ENCODE peak calls at places on chromosomes 5 and 9, in five cellular contexts. M is cardiac fibroblast; K is progenitor cell of endocrine pancreas; P is HCT116; X is CD8-positive, alpha-beta T cell. L is an unnamed sample.

GRCh38 chr5:124661317-124662141 is 84.9 kb downstream of the ZNF608 start:
- DNase-seq in M (peak), K (no peak), P (peak), X (no peak), L (peak)

GRCh38 chr5:111120911-111121310 is 28.8 kb downstream of the WDR36 start:
- DNase-seq in M (no peak), K (no peak), P (no peak), X (no peak), L (no peak)

GRCh38 chr9:121434946-121435345 is 64.7 kb downstream of the GGTA1 start:
- DNase-seq in M (peak), K (no peak), P (no peak), X (no peak), L (no peak)

GRCh38 chr9:131584858-131585257 is 39.5 kb downstream of the PRRT1B start:
- DNase-seq in M (no peak), K (no peak), P (no peak), X (no peak), L (no peak)

GRCh38 chr5:1515921-1516571 is 7.7 kb downstream of the LPCAT1 start:
- DNase-seq in M (peak), K (peak), P (peak), X (peak), L (peak)

GRCh38 chr5:31412324-31412723 is 119.6 kb downstream of the DROSHA start:
- DNase-seq in M (peak), K (no peak), P (no peak), X (no peak), L (no peak)

GRCh38 chr5:104189909-104190308 is 627.3 kb upstream of the NUDT12 start:
- DNase-seq in M (peak), K (no peak), P (no peak), X (no peak), L (no peak)

GRCh38 chr5:31237159-31237558 is 43.7 kb downstream of the CDH6 start:
- DNase-seq in M (peak), K (no peak), P (no peak), X (no peak), L (peak)

GRCh38 chr9:136671646-136672430 is 9.1 kb downstream of the EGFL7 start:
- DNase-seq in M (peak), K (peak), P (no peak), X (peak), L (peak)

GRCh38 chr5:138748630-138749081 is 4.6 kb upstream of the CTNNA1 start:
- DNase-seq in M (peak), K (no peak), P (no peak), X (no peak), L (peak)

GRCh38 chr5:6831678-6832077 is 118.4 kb downstream of the TENT4A start:
- DNase-seq in M (no peak), K (no peak), P (no peak), X (no peak), L (no peak)
- TF ChIP-seq CTCF in M (no peak), K (peak), P (no peak), X (no peak), L (no peak)

DNA sequence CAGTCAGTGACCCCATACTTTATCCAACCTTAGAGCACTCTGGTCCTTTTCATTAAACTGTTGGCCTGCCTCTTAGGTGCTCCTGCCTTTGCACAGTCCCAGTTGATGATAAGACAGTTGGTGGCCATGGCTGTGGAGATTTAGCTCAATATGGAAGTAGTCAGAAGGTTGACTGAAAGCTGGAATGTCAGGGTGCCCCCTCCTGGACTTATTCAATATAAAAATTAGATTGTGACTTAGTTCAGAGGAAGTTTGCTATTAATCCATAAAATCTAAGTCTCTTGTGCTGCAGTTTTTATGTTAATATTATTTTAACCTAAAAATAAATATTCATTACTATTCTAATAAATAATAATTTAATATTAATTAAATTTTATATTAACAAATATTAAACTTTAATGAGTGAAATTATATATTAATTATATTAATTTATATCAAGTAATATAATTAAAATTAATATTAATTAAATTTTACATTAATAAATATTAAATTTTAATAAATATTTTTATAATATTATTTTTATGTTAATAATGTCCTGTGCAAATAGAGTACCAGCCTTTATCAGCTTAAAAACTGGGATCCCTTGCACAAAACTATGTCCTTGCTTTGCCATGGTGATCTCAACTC is 77.7 kb upstream of the ADAMTSL1 start:
- DNase-seq in M (peak), K (no peak), P (no peak), X (no peak), L (peak)
- TF ChIP-seq CTCF in M (peak), K (peak), P (peak), X (no peak), L (no peak)

GRCh38 chr5:77972545-77973252 is 196.6 kb upstream of the TBCA start:
- DNase-seq in M (no peak), K (peak), P (no peak), X (no peak), L (peak)
- TF ChIP-seq CTCF in M (no peak), K (peak), P (no peak), X (no peak), L (peak)

GRCh38 chr5:96902876-96903275 is 26.6 kb downstream of the ERAP2 start:
- DNase-seq in M (no peak), K (no peak), P (no peak), X (no peak), L (no peak)

GRCh38 chr5:96903300-96903699 is 27.0 kb downstream of the ERAP2 start:
- DNase-seq in M (peak), K (no peak), P (no peak), X (no peak), L (no peak)

GRCh38 chr5:96901841-96902240 is 25.5 kb downstream of the ERAP2 start:
- DNase-seq in M (no peak), K (no peak), P (no peak), X (no peak), L (no peak)

GRCh38 chr5:96904054-96904931 is 28.0 kb downstream of the ERAP2 start:
- DNase-seq in M (peak), K (no peak), P (no peak), X (no peak), L (no peak)

GRCh38 chr5:96901384-96901783 is 25.1 kb downstream of the ERAP2 start:
- DNase-seq in M (no peak), K (no peak), P (no peak), X (no peak), L (no peak)
- TF ChIP-seq CTCF in M (no peak), K (no peak), P (peak), X (no peak), L (peak)

GRCh38 chr9:2324742-2325141 is 296.8 kb upstream of the VLDLR start:
- DNase-seq in M (no peak), K (no peak), P (no peak), X (no peak), L (no peak)

GRCh38 chr9:2319421-2319820 is 302.2 kb upstream of the VLDLR start:
- DNase-seq in M (no peak), K (no peak), P (no peak), X (no peak), L (no peak)

GRCh38 chr9:2320126-2320525 is 301.5 kb upstream of the VLDLR start:
- DNase-seq in M (no peak), K (no peak), P (no peak), X (no peak), L (no peak)

GRCh38 chr9:2320632-2321031 is 301.0 kb upstream of the VLDLR start:
- DNase-seq in M (no peak), K (no peak), P (no peak), X (no peak), L (no peak)

DNA sequence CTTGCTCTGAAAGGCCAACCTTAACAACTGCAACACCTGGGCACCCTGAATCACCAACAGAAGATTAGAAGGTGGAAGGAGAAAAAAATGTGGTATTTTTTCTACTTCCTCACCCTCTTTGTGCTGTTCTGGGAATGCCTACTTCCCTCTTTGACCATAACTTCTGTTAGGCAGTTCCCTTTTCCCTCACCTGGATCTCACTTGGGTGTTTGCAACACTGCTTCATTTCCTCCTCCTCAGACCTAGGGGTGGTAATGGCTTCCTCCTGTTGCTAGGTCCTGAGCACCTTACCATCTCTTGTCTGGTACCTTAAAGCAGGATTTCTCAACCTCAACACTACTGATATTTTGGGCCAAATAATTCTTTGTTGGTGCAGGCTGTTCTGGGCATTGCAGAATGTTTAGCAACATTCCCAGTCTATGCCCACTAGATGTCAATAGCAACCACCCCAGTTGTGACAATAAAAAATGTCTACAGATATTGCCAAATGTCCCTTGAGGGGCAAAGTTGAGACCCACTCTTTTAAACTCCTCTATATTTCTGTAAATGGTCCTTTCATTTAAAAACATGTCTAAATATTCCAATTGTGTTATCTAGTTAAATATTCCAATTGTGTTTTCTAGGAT is 300.0 kb upstream of the VLDLR start:
- DNase-seq in M (no peak), K (no peak), P (no peak), X (no peak), L (no peak)
- TF ChIP-seq CTCF in M (no peak), K (no peak), P (peak), X (no peak), L (no peak)

DNA sequence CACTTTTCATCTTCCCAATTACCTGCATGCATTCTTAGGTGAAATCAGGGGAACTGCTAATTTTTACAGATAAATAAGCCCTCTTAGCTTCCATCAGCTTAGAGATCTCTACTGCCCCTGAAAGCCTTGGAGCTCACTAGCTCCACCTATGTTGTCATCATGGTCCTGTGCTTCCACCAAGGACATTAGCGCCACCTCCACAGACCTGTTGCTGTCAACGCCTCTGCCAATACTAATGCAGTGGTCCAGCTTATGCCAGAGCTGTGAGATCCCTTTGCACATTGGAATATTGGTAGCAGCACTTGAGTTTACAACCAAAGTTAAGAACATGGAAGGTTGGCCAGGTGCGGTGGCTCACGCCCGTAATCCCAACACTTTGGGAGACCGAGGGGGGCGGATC is 7.7 kb upstream of the SHISAL2B start:
- DNase-seq in M (no peak), K (no peak), P (peak), X (no peak), L (no peak)
- TF ChIP-seq CTCF in M (no peak), K (no peak), P (peak), X (no peak), L (no peak)

L was measured in Calu3.